ENCODE peak calls at places on chromosomes 1 and 21, in five cellular contexts. L is Panc1, K is HCT116, J is transverse colon, X is prostate gland. N is an unnamed sample.

GRCh38 chr1:189349600-189349999 is 1128.1 kb downstream of the BRINP3 start:
- DNase-seq in L (no peak), K (no peak), J (no peak), X (no peak), N (no peak)

GRCh38 chr1:165560834-165561233 is 17.0 kb downstream of the LRRC52 start:
- DNase-seq in K (no peak), J (no peak), L (no peak), X (no peak), N (no peak)

GRCh38 chr1:21313146-21313885 is 23.1 kb upstream of the ECE1 start:
- DNase-seq in L (no peak), J (no peak), K (no peak), X (no peak), N (no peak)

GRCh38 chr1:152072311-152072710 is 16.6 kb downstream of the TCHHL1 start:
- DNase-seq in X (no peak), J (no peak), K (no peak), L (no peak), N (no peak)

GRCh38 chr1:47436979-47437517 is 796 bp upstream of the FOXD2 start:
- DNase-seq in L (no peak), K (no peak), X (no peak), J (no peak), N (no peak)

GRCh38 chr1:111665527-111665926 is 45.9 kb downstream of the RAP1A start:
- DNase-seq in J (no peak), L (no peak), K (no peak), X (no peak), N (no peak)

GRCh38 chr1:203085528-203086406 is at the start of gene MYOG:
- DNase-seq in J (no peak), K (no peak), L (no peak), X (no peak), N (no peak)

GRCh38 chr1:58683519-58683918 is 16.3 kb downstream of the MYSM1 start:
- DNase-seq in K (no peak), L (no peak), X (no peak), J (no peak), N (no peak)

GRCh38 chr1:49841767-49842166 is 182.0 kb downstream of the AGBL4 start:
- DNase-seq in J (no peak), X (no peak), K (no peak), L (no peak), N (peak)

GRCh38 chr1:208179303-208179702 is 64.9 kb downstream of the PLXNA2 start:
- DNase-seq in X (no peak), J (peak), L (no peak), K (no peak), N (no peak)

GRCh38 chr1:42963378-42964005 is 4.8 kb upstream of the SLC2A1 start:
- DNase-seq in L (no peak), J (no peak), X (no peak), K (no peak), N (no peak)

GRCh38 chr1:10975567-10976326 is 36.7 kb upstream of the TARDBP start:
- DNase-seq in K (no peak), X (peak), J (peak), L (peak), N (no peak)

GRCh38 chr21:14748662-14749061 is 202.5 kb upstream of the SAMSN1 start:
- DNase-seq in X (no peak), J (no peak), K (no peak), L (no peak), N (no peak)

GRCh38 chr1:85884372-85885035 is 176.3 kb upstream of the ZNHIT6 start:
- DNase-seq in K (no peak), J (no peak), L (peak), X (no peak), N (no peak)

GRCh38 chr1:240194120-240194519 is 102.4 kb downstream of the FMN2 start:
- DNase-seq in K (no peak), L (no peak), J (peak), X (no peak), N (no peak)

GRCh38 chr1:9628541-9629444 is 22.7 kb upstream of the PIK3CD start:
- DNase-seq in X (no peak), J (no peak), L (no peak), K (no peak), N (peak)

GRCh38 chr1:21292991-21293536 is 2.8 kb upstream of the ECE1 start:
- DNase-seq in K (no peak), L (no peak), X (no peak), J (no peak), N (no peak)

GRCh38 chr1:61141288-61142044 is 59.1 kb downstream of the NFIA start:
- DNase-seq in J (no peak), X (no peak), K (no peak), L (peak), N (no peak)

GRCh38 chr21:27298465-27298864 is 331.6 kb upstream of the ADAMTS5 start:
- DNase-seq in X (no peak), J (no peak), K (no peak), L (no peak), N (no peak)

GRCh38 chr1:31595836-31596736 is 19.8 kb downstream of the TINAGL1 start:
- DNase-seq in L (no peak), J (no peak), K (no peak), X (no peak), N (no peak)

GRCh38 chr21:46665566-46665965 is 30.1 kb downstream of the PRMT2 start:
- DNase-seq in L (no peak), J (no peak), K (no peak), X (no peak), N (no peak)

GRCh38 chr1:119000371-119001180 is 12.4 kb upstream of the TBX15 start:
- DNase-seq in K (no peak), X (no peak), L (no peak), J (no peak), N (no peak)

GRCh38 chr1:29123871-29124365 is at the start of gene TMEM200B:
- DNase-seq in K (no peak), X (no peak), J (no peak), L (no peak), N (no peak)

GRCh38 chr21:27329255-27329851 is 362.5 kb upstream of the ADAMTS5 start:
- DNase-seq in X (no peak), J (no peak), L (no peak), K (no peak), N (no peak)

GRCh38 chr1:162695687-162696086 is 63.4 kb downstream of the DDR2 start:
- DNase-seq in L (no peak), J (no peak), X (no peak), K (no peak), N (no peak)

GRCh38 chr1:207817166-207817565 is 65.3 kb downstream of the CD46 start:
- DNase-seq in K (no peak), J (no peak), X (no peak), L (no peak), N (no peak)

GRCh38 chr1:71882241-71883036 is 399.9 kb downstream of the NEGR1 start:
- DNase-seq in X (no peak), J (no peak), L (no peak), K (no peak), N (no peak)

GRCh38 chr1:98704474-98704873 is 43.0 kb downstream of the SNX7 start:
- DNase-seq in L (no peak), X (no peak), K (no peak), J (no peak), N (no peak)

GRCh38 chr1:3351300-3352083 is 103.0 kb upstream of the ARHGEF16 start:
- DNase-seq in L (no peak), K (no peak), X (no peak), J (no peak), N (no peak)

GRCh38 chr1:230746617-230747016 is 571 bp upstream of the CAPN9 start:
- DNase-seq in X (no peak), L (no peak), J (no peak), K (no peak), N (no peak)

GRCh38 chr1:3676581-3677410 is 24.5 kb downstream of the TP73 start:
- DNase-seq in L (no peak), K (no peak), X (no peak), J (no peak), N (peak)

GRCh38 chr21:37412603-37413360 is 46.2 kb downstream of the DYRK1A start:
- DNase-seq in L (no peak), J (no peak), K (no peak), X (no peak), N (no peak)

GRCh38 chr1:174197088-174197487 is 37.8 kb downstream of the RABGAP1L start:
- DNase-seq in J (no peak), K (no peak), X (no peak), L (no peak), N (no peak)

GRCh38 chr1:125065821-125066180 is 3881.0 kb downstream of the SRGAP2C start:
- DNase-seq in X (no peak), K (no peak), L (no peak), J (no peak), N (no peak)

GRCh38 chr1:35180776-35181374 is 12.1 kb downstream of the SFPQ start:
- DNase-seq in X (no peak), K (no peak), L (no peak), J (no peak), N (no peak)

GRCh38 chr1:12480748-12481362 is 137.2 kb downstream of the DHRS3 start:
- DNase-seq in X (no peak), J (peak), L (peak), K (peak), N (no peak)

GRCh38 chr21:31351973-31352372 is 7.9 kb upstream of the TIAM1 start:
- DNase-seq in K (no peak), J (no peak), L (no peak), X (no peak), N (no peak)

GRCh38 chr1:180580237-180580636 is 21.5 kb downstream of the OVAAL start:
- DNase-seq in K (no peak), J (no peak), L (no peak), X (no peak), N (peak)

GRCh38 chr21:20997633-20998455 is at the start of gene NCAM2:
- DNase-seq in L (no peak), X (peak), K (no peak), J (peak), N (peak)
- H3K4me3 ChIP-seq in L (peak), X (peak), K (no peak), J (peak), N (peak)

GRCh38 chr1:114468710-114469468 is 42.1 kb downstream of the TRIM33 start:
- DNase-seq in K (no peak), X (no peak), L (no peak), J (no peak), N (no peak)
- H3K27ac ChIP-seq in K (no peak), X (no peak), L (no peak), J (no peak), N (no peak)

DNA sequence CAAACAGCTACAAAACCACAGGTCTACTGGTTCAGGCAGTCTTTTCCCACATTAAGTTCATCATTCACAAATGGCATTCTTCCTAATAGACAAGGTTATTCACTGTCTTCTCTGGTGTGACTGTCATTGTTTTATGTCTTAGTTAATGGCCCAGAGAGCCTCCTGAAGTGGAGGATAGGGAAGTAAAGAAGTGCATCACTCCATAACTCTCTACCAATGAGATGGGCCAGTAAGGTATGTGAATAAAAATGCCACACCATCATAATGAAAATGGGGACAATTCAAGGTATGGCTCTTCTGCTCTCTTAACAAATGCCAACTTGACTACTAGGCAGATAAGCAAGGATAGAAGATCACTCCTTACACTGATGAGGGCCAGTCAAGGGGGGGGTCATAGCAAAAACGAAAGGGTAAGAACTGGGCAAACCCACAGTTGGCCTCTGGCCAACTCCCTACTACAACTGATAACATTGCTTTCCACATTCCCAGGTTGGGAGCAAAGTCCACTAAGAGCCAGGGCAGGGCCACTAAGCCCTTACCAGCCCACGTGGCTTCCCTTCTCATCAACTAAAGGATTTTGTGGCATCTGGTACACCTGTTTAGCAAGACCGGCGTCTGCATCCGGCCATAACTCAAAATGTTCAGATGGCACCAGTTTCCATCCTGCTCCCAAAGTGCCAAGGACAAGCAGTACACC is 10.0 kb downstream of the PABPC4 start:
- DNase-seq in X (no peak), L (no peak), K (no peak), J (peak), N (no peak)
- TF ChIP-seq POLR2AphosphoS5 in X (no peak), L (no peak), K (no peak), J (peak), N (no peak)

GRCh38 chr1:212181015-212181891 is 104.0 kb upstream of the PPP2R5A start:
- DNase-seq in J (no peak), L (no peak), K (no peak), X (no peak), N (no peak)
- H3K4me3 ChIP-seq in J (no peak), L (no peak), K (no peak), X (no peak), N (no peak)

GRCh38 chr1:45586769-45587168 is 2.9 kb downstream of the NASP start:
- DNase-seq in X (no peak), L (no peak), K (no peak), J (no peak), N (no peak)
- H3K27ac ChIP-seq in X (no peak), L (peak), K (no peak), J (no peak), N (peak)

GRCh38 chr1:87330201-87330953 is 1.7 kb downstream of the LMO4 start:
- DNase-seq in J (peak), K (no peak), X (no peak), L (no peak), N (no peak)
- TF ChIP-seq POLR2AphosphoS5 in J (peak), K (no peak), X (peak), L (no peak), N (no peak)

GRCh38 chr1:109863699-109864062 is 47.0 kb upstream of the CSF1 start:
- DNase-seq in L (no peak), K (no peak), X (no peak), J (no peak), N (no peak)
- H3K4me3 ChIP-seq in L (no peak), K (no peak), X (no peak), J (no peak), N (no peak)

GRCh38 chr1:150093805-150094204 is 26.2 kb downstream of the VPS45 start:
- DNase-seq in L (no peak), K (no peak), X (no peak), J (no peak), N (no peak)
- H3K27ac ChIP-seq in L (no peak), K (no peak), X (no peak), J (no peak), N (no peak)

DNA sequence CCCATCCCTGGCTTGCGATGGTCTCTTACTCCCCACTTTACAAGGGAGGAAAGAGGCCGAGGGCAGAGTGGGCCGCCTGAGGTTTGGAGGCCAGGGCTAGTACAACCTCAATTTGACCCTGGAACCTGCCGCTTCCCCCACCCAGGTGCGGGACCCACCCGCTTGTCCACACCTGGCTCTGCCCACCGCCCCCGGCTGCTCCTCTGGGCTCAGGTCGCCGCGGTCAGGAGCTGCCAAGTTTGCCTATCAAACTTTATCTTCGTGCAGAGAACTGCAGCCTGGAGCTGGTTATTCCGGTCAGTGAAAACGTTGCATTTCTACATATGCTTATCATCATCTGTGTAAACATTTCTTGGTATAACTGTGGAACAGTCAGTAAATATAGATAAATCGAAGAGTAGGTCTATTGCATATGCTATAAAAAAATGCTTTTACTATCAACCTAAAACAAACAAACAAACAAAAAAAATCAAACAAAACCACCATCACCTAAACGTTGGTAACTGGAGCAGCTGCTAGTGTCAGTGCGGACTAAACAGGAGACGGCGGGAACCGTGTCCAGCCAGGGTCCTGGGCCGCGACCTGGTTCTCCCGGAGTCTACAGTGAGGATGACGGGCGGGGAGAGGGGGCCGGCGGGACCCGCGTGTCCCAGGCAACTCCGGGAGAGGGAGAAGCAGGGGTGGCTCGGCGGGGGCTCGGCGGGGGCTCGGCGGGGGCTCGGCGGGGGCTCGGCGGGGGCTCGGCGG is 906 bp upstream of the ADARB1 start:
- DNase-seq in K (no peak), L (no peak), X (peak), J (peak), N (no peak)
- TF ChIP-seq POLR2AphosphoS5 in K (no peak), L (peak), X (peak), J (no peak), N (no peak)

DNA sequence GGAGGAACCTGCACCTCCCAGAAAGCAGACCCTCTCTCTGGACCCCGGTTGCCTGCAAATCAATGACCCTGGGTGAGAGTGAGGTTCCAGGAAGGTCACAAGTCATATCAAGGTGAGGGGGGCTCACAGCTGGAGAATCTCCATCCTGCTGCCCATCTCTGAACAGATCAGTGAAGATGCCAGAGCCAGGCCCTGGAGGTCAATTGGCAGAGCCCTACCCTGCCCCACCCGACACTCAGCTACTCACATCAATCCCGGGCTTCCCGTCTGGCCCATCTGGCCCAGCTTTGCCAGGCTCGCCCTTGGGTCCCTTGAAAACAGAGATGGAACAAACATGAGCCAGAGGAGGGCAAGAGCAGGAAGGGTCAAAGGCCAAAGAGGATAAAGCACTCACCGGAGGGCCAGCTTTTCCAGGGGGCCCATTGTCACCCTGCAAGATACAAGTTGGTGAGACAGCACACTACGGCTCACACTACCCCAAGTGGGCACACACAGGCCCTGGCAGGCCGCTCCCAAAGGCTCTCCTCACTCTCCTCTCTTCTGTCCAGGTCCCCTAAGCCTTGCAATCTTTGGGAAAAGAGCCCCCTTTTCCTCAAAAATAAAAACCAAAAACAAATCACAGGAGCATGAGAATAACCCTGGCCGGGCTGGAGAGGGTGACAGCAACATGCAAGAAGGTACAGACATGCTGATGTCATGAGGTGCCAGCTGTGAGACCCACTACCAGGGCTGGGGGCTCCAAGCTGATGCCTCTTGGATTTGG is 2.9 kb downstream of the COL9A2 start:
- DNase-seq in K (no peak), L (no peak), J (no peak), X (no peak), N (no peak)
- H3K4me3 ChIP-seq in K (no peak), L (no peak), J (no peak), X (no peak), N (no peak)